ENCODE peak calls at places on chromosome 20, in six cellular contexts. L is K562, V is WTC11, O is SK-N-SH, B is GM12878, G is A549. S is an unnamed sample.

GRCh38 chr20:25360631-25361286 is 29.9 kb downstream of the ABHD12 start:
- DNase-seq in L (peak), V (no peak), O (peak), B (no peak), G (peak), S (peak)

GRCh38 chr20:4961746-4962145 is 39.6 kb downstream of the SLC23A2 start:
- DNase-seq in L (peak), V (no peak), O (no peak), B (no peak), G (peak), S (peak)

GRCh38 chr20:4170621-4171537 is 155.5 kb upstream of the RNF24 start:
- DNase-seq in L (no peak), V (no peak), O (no peak), B (no peak), G (no peak), S (no peak)

GRCh38 chr20:37977786-37978185 is 55.5 kb downstream of the TTI1 start:
- DNase-seq in L (no peak), V (no peak), O (no peak), B (no peak), G (no peak), S (no peak)

GRCh38 chr20:39133205-39133604 is 171.1 kb downstream of the DHX35 start:
- DNase-seq in L (no peak), V (no peak), O (no peak), B (no peak), G (no peak), S (no peak)

GRCh38 chr20:33668087-33668790 is 1.5 kb downstream of the ACTL10 start:
- DNase-seq in L (peak), V (peak), O (peak), B (no peak), G (peak), S (no peak)

GRCh38 chr20:16760431-16761304 is 12.5 kb downstream of the OTOR start:
- DNase-seq in L (no peak), V (peak), O (no peak), B (no peak), G (no peak), S (no peak)

GRCh38 chr20:38387953-38388352 is 41.7 kb downstream of the LBP start:
- DNase-seq in L (no peak), V (no peak), O (no peak), B (no peak), G (no peak), S (peak)

GRCh38 chr20:16620961-16621360 is 47.7 kb upstream of the KIF16B start:
- DNase-seq in L (no peak), V (no peak), O (no peak), B (no peak), G (no peak), S (no peak)

GRCh38 chr20:35007413-35007812 is 51.7 kb downstream of the MYH7B start:
- DNase-seq in L (no peak), V (peak), O (no peak), B (no peak), G (no peak), S (no peak)

GRCh38 chr20:23294166-23294565 is 56.4 kb upstream of the NXT1 start:
- DNase-seq in L (no peak), V (no peak), O (no peak), B (no peak), G (no peak), S (no peak)

GRCh38 chr20:14956026-14956425 is 618.6 kb upstream of the FLRT3 start:
- DNase-seq in L (no peak), V (no peak), O (no peak), B (no peak), G (peak), S (no peak)

GRCh38 chr20:13819885-13820645 is 35.2 kb downstream of the NDUFAF5 start:
- DNase-seq in L (peak), V (peak), O (peak), B (no peak), G (peak), S (peak)

GRCh38 chr20:21396045-21396893 is 1.1 kb downstream of the NKX2-4 start:
- DNase-seq in L (no peak), V (peak), O (peak), B (no peak), G (no peak), S (no peak)
- TF ChIP-seq MAX in L (no peak), V (peak), O (no peak), B (no peak), G (no peak), S (no peak)

GRCh38 chr20:18101125-18101820 is 36.4 kb upstream of the KAT14 start:
- DNase-seq in L (no peak), V (peak), O (no peak), B (no peak), G (no peak), S (no peak)

DNA sequence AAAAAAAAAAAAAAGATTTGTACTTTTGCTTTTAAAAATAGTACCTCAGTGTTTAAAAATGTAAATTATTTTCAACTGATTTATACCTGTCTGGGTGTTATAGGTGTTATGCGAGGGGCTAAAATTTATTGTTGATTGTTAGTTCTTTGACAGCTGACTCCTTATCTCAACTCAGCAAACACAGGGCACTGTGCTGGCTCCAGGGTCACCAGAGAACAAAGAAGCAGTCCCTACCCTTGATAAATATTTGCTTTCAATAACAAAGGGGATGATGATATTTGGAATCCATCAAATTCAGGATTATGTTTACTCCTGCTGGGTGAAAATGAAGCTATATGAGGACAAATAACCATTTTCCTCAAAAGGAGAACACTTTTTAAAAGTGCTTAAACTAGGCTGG is 34.2 kb upstream of the KAT14 start:
- DNase-seq in L (no peak), V (no peak), O (no peak), B (no peak), G (no peak), S (no peak)
- TF ChIP-seq MAX in L (no peak), V (no peak), O (no peak), B (no peak), G (no peak), S (no peak)

GRCh38 chr20:51941503-51941902 is 139.2 kb upstream of the SALL4 start:
- DNase-seq in L (no peak), V (no peak), O (no peak), B (no peak), G (no peak), S (no peak)

GRCh38 chr20:51945177-51945576 is 142.9 kb upstream of the SALL4 start:
- DNase-seq in L (no peak), V (no peak), O (peak), B (no peak), G (no peak), S (no peak)

GRCh38 chr20:51945881-51946280 is 143.6 kb upstream of the SALL4 start:
- DNase-seq in L (no peak), V (no peak), O (no peak), B (no peak), G (no peak), S (no peak)

GRCh38 chr20:51946581-51946980 is 144.3 kb upstream of the SALL4 start:
- DNase-seq in L (no peak), V (no peak), O (no peak), B (no peak), G (no peak), S (no peak)

GRCh38 chr20:51943761-51944160 is 141.4 kb upstream of the SALL4 start:
- DNase-seq in L (no peak), V (no peak), O (no peak), B (no peak), G (no peak), S (no peak)
- TF ChIP-seq MAX in L (no peak), V (no peak), O (no peak), B (no peak), G (no peak), S (no peak)

GRCh38 chr20:57619053-57619831 is 984 bp downstream of the ZBP1 start:
- DNase-seq in L (no peak), V (no peak), O (no peak), B (peak), G (no peak), S (peak)
- TF ChIP-seq MAX in L (no peak), V (no peak), O (no peak), B (no peak), G (no peak), S (no peak)

DNA sequence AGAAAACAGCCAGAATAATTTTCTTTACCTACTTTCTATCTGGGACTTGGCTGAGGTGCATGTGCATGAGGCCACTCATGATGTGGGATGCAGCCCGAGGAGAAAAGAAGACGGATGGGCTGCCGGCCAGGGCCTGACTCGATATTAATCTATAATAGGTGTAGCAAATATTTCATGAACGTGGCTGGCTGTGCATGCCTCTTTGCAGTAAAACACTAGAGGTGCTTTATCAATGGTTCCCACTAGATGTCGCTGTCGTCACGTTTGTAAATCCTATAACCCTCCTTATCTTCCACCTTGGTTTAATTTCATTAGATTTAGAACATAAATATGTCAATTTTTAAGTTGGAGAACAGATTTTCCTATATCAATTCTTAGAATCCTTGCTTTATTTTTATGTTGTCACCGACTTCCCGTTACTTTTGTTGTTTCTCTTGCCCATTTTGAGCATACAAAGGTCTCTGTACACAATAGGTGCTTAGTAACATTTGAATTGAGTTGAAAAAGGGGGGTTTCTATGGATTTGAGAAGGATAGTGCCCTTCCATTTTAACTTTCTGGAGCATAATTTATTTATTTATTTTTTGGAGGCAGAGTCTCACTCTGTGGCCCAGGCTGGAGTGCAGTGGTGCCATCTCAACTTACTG is 19.6 kb upstream of the FERMT1 start:
- DNase-seq in L (peak), V (peak), O (peak), B (peak), G (peak), S (peak)
- TF ChIP-seq MAX in L (no peak), V (no peak), O (no peak), B (no peak), G (no peak), S (no peak)

GRCh38 chr20:45456632-45457031 is 12.9 kb upstream of the WFDC2 start:
- DNase-seq in L (peak), V (peak), O (no peak), B (no peak), G (peak), S (peak)
- TF ChIP-seq MAX in L (no peak), V (no peak), O (no peak), B (no peak), G (no peak), S (peak)